ENCODE peak calls at places on chromosomes 6 and 20, in ten cellular contexts. Y is stimulated activated naive CD8-positive, alpha-beta T cell treated with anti-CD3 and anti-CD28 coated beads, Interleukin-15, Interleukin-2, amounts not matched to agents 100 U/mL and 50 U/mL, for 24 hours; O is non-pigmented ciliary epithelial cell; A is left kidney; K is amniotic stem cell; N is NCI-H2171; E is stimulated activated CD8-positive, alpha-beta memory T cell treated with anti-CD3 and anti-CD28 coated beads, Interleukin-2, amount 100 ng/mL, for 1 hour; B is IMR-90; X is neural crest cell; S is T follicular helper cell. M is an unnamed sample.

GRCh38 chr20:63230800-63231268 is 4.9 kb upstream of the BIRC7 start:
- DNase-seq in Y (no peak), O (no peak), A (peak), K (no peak), N (no peak), E (no peak), B (peak), X (peak), S (no peak), M (no peak)

GRCh38 chr20:17646901-17647301 is 35.1 kb downstream of the RRBP1 start:
- DNase-seq in Y (no peak), O (no peak), A (no peak), K (no peak), N (peak), E (no peak), B (no peak), X (no peak), S (no peak), M (no peak)

GRCh38 chr6:152720964-152721363 is 23.3 kb downstream of the MYCT1 start:
- DNase-seq in Y (no peak), O (no peak), A (peak), K (no peak), N (no peak), E (no peak), B (peak), X (no peak), S (no peak), M (no peak)

GRCh38 chr20:16951876-16952275 is 203.7 kb downstream of the OTOR start:
- DNase-seq in Y (no peak), O (no peak), A (no peak), K (no peak), N (no peak), E (no peak), B (no peak), X (no peak), S (no peak), M (no peak)

GRCh38 chr6:168053957-168054471 is 25.0 kb downstream of the FRMD1 start:
- DNase-seq in Y (no peak), O (no peak), A (no peak), K (no peak), N (no peak), E (no peak), B (no peak), X (no peak), S (no peak), M (no peak)

GRCh38 chr6:136511397-136511796 is 38.8 kb downstream of the MAP7 start:
- DNase-seq in Y (no peak), O (no peak), A (no peak), K (no peak), N (no peak), E (no peak), B (no peak), X (no peak), S (no peak), M (no peak)

GRCh38 chr6:12751694-12752304 is 35.2 kb downstream of the PHACTR1 start:
- DNase-seq in Y (peak), O (no peak), A (peak), K (peak), N (no peak), E (no peak), B (peak), X (peak), S (no peak), M (peak)

GRCh38 chr20:16701296-16701695 is 28.5 kb upstream of the SNRPB2 start:
- DNase-seq in Y (peak), O (no peak), A (no peak), K (no peak), N (no peak), E (peak), B (no peak), X (no peak), S (peak), M (no peak)

GRCh38 chr20:47677314-47678129 is 107.8 kb downstream of the SULF2 start:
- DNase-seq in Y (peak), O (no peak), A (peak), K (no peak), N (peak), E (peak), B (peak), X (peak), S (peak), M (peak)

GRCh38 chr6:46983007-46983411 is 59.1 kb downstream of the ADGRF1 start:
- DNase-seq in Y (no peak), O (no peak), A (peak), K (no peak), N (no peak), E (no peak), B (no peak), X (no peak), S (no peak), M (no peak)

GRCh38 chr20:37575884-37576283 is 48.2 kb upstream of the BLCAP start:
- DNase-seq in Y (no peak), O (no peak), A (peak), K (no peak), N (no peak), E (no peak), B (no peak), X (no peak), S (no peak), M (no peak)

GRCh38 chr6:170346649-170347048 is 40.1 kb downstream of the FAM120B start:
- DNase-seq in Y (no peak), O (no peak), A (no peak), K (no peak), N (no peak), E (no peak), B (no peak), X (no peak), S (no peak), M (no peak)

GRCh38 chr20:4814696-4815252 is 93.1 kb downstream of the PRND start:
- DNase-seq in Y (peak), O (no peak), A (no peak), K (no peak), N (no peak), E (peak), B (no peak), X (no peak), S (peak), M (no peak)

GRCh38 chr6:163904161-163904560 is 489.6 kb downstream of the QKI start:
- DNase-seq in Y (no peak), O (no peak), A (peak), K (no peak), N (no peak), E (no peak), B (peak), X (no peak), S (no peak), M (no peak)

GRCh38 chr20:3045042-3045815 is 623 bp upstream of the MRPS26 start:
- DNase-seq in Y (peak), O (peak), A (no peak), K (peak), N (peak), E (no peak), B (peak), X (no peak), S (peak), M (no peak)

GRCh38 chr6:8731874-8732273 is 296.5 kb upstream of the SLC35B3 start:
- DNase-seq in Y (no peak), O (no peak), A (no peak), K (no peak), N (no peak), E (no peak), B (no peak), X (no peak), S (no peak), M (no peak)

GRCh38 chr6:108793449-108794134 is 54.6 kb upstream of the ARMC2 start:
- DNase-seq in Y (no peak), O (no peak), A (no peak), K (no peak), N (no peak), E (no peak), B (no peak), X (no peak), S (no peak), M (no peak)

GRCh38 chr6:29376003-29376402 is 912 bp upstream of the OR12D3 start:
- DNase-seq in Y (no peak), O (no peak), A (no peak), K (no peak), N (no peak), E (no peak), B (no peak), X (no peak), S (no peak), M (no peak)

GRCh38 chr20:29313481-29313880 is 1944.0 kb upstream of the DEFB115 start:
- DNase-seq in Y (no peak), O (no peak), A (no peak), K (no peak), N (no peak), E (no peak), B (no peak), X (no peak), S (no peak), M (no peak)

GRCh38 chr6:132464538-132465256 is 48.2 kb downstream of the STX7 start:
- DNase-seq in Y (no peak), O (no peak), A (no peak), K (no peak), N (no peak), E (no peak), B (peak), X (no peak), S (no peak), M (no peak)

GRCh38 chr20:38242848-38243449 is 17.6 kb downstream of the KIAA1755 start:
- DNase-seq in Y (peak), O (no peak), A (no peak), K (no peak), N (no peak), E (no peak), B (no peak), X (peak), S (no peak), M (no peak)

GRCh38 chr20:46491354-46491753 is 22.0 kb downstream of the ZNF334 start:
- DNase-seq in Y (no peak), O (no peak), A (no peak), K (no peak), N (no peak), E (no peak), B (no peak), X (no peak), S (no peak), M (no peak)

GRCh38 chr6:88422831-88423230 is 256.7 kb upstream of the CNR1 start:
- DNase-seq in Y (no peak), O (no peak), A (no peak), K (no peak), N (no peak), E (no peak), B (no peak), X (no peak), S (no peak), M (no peak)

GRCh38 chr6:154318711-154319110 is 37.9 kb downstream of the IPCEF1 start:
- DNase-seq in Y (no peak), O (no peak), A (no peak), K (no peak), N (no peak), E (no peak), B (peak), X (no peak), S (no peak), M (no peak)

GRCh38 chr6:144408151-144408550 is 123.0 kb downstream of the UTRN start:
- DNase-seq in Y (no peak), O (no peak), A (peak), K (no peak), N (no peak), E (no peak), B (peak), X (no peak), S (no peak), M (no peak)

GRCh38 chr6:139588076-139588639 is 213.7 kb upstream of the CITED2 start:
- DNase-seq in Y (no peak), O (no peak), A (peak), K (no peak), N (peak), E (no peak), B (peak), X (no peak), S (no peak), M (no peak)

GRCh38 chr20:64168381-64169088 is 4.3 kb downstream of the MYT1 start:
- DNase-seq in Y (no peak), O (no peak), A (no peak), K (no peak), N (peak), E (no peak), B (no peak), X (no peak), S (no peak), M (no peak)

GRCh38 chr6:150915156-150915555 is 49.7 kb downstream of the MTHFD1L start:
- DNase-seq in Y (no peak), O (no peak), A (no peak), K (no peak), N (no peak), E (no peak), B (peak), X (no peak), S (no peak), M (no peak)

GRCh38 chr6:34718867-34719441 is 22.4 kb upstream of the ILRUN start:
- DNase-seq in Y (no peak), O (no peak), A (no peak), K (no peak), N (no peak), E (no peak), B (no peak), X (no peak), S (no peak), M (no peak)

GRCh38 chr6:1605822-1606532 is 3.7 kb upstream of the FOXC1 start:
- DNase-seq in Y (no peak), O (no peak), A (peak), K (no peak), N (no peak), E (no peak), B (no peak), X (no peak), S (no peak), M (no peak)